ENCODE peak calls at places on chromosome X, in seven cellular contexts. L is AG08396, V is NCI-H345, B is mesendoderm, Z is amygdala, J is upper lobe of right lung, G is AG09309. I is an unnamed sample.

GRCh38 chrX:13001961-13002671 is 27.2 kb downstream of the TMSB4X start:
- DNase-seq in J (no peak), L (no peak), G (no peak), Z (no peak), B (no peak), V (no peak), I (no peak)

GRCh38 chrX:41382699-41383645 is 49.0 kb downstream of the DDX3X start:
- DNase-seq in J (no peak), G (no peak), V (no peak), Z (no peak), B (peak), L (no peak), I (no peak)

GRCh38 chrX:42783456-42783855 is 5.5 kb upstream of the PPP1R2C start:
- DNase-seq in Z (no peak), B (no peak), V (no peak), G (no peak), J (no peak), L (no peak), I (no peak)

GRCh38 chrX:124211312-124211942 is 121.0 kb upstream of the TEX13D start:
- DNase-seq in L (peak), V (peak), J (no peak), G (no peak), B (peak), Z (no peak), I (no peak)

GRCh38 chrX:100381613-100382012 is 28.5 kb downstream of the PCDH19 start:
- DNase-seq in Z (no peak), V (no peak), G (no peak), B (no peak), L (no peak), J (no peak), I (no peak)

GRCh38 chrX:133440081-133440796 is 24.9 kb upstream of the GPC4 start:
- DNase-seq in B (peak), V (no peak), G (no peak), L (no peak), Z (no peak), J (no peak), I (no peak)

GRCh38 chrX:1894656-1895055 is 279.8 kb downstream of the ASMT start:
- DNase-seq in Z (no peak), J (no peak), B (no peak), L (no peak), G (no peak), V (no peak), I (no peak)

GRCh38 chrX:136328933-136329332 is 28.2 kb downstream of the ADGRG4 start:
- DNase-seq in G (no peak), Z (no peak), L (no peak), J (no peak), B (no peak), V (no peak), I (no peak)

GRCh38 chrX:72351606-72352338 is 46.1 kb upstream of the CITED1 start:
- DNase-seq in J (no peak), L (no peak), G (peak), B (no peak), V (no peak), Z (no peak), I (no peak)

GRCh38 chrX:103629295-103630170 is 758 bp downstream of the TCEAL1 start:
- DNase-seq in Z (peak), J (peak), L (peak), G (peak), B (peak), V (peak), I (no peak)

GRCh38 chrX:37712458-37712857 is 26.9 kb downstream of the XK start:
- DNase-seq in V (no peak), G (no peak), Z (no peak), L (peak), J (no peak), B (no peak), I (no peak)

GRCh38 chrX:84248226-84248625 is 60.2 kb upstream of the RPS6KA6 start:
- DNase-seq in B (no peak), J (no peak), L (peak), Z (no peak), G (no peak), V (no peak), I (no peak)

I was measured in esophagus muscularis mucosa.